ENCODE peak calls at places on chromosomes 5 and 9, in four cellular contexts. Q, L, N and G are unnamed samples.

GRCh38 chr5:181261320-181262085 is 560 bp upstream of the TRIM52 start:
- DNase-seq in Q (peak; percentile 73), L (peak; percentile 94), N (peak; percentile 74), G (peak; percentile 84)

GRCh38 chr9:71145179-71145578 is 23.8 kb upstream of the TRPM3 start:
- DNase-seq in Q (no peak), L (no peak), N (no peak), G (no peak)

GRCh38 chr9:70420267-70421019 is 6.0 kb upstream of the KLF9 start:
- DNase-seq in Q (peak; percentile 28), L (peak; percentile 79), N (peak; percentile 96), G (peak; percentile 80)

GRCh38 chr9:13810510-13810909 is 503.4 kb downstream of the NFIB start:
- DNase-seq in Q (no peak), L (no peak), N (no peak), G (no peak)

GRCh38 chr5:73213566-73213998 is 40.6 kb downstream of the TMEM174 start:
- DNase-seq in Q (no peak), L (peak; percentile 86), N (no peak), G (peak; percentile 38)

GRCh38 chr9:97703437-97704326 is 6.5 kb upstream of the XPA start:
- DNase-seq in Q (no peak), L (peak; percentile 86), N (no peak), G (no peak)

GRCh38 chr9:130128782-130129424 is 43.3 kb upstream of the NCS1 start:
- DNase-seq in Q (peak; percentile 50), L (peak; percentile 95), N (peak; percentile 42), G (no peak)

GRCh38 chr5:43646997-43647396 is 44.0 kb downstream of the NNT start:
- DNase-seq in Q (no peak), L (peak; percentile 44), N (no peak), G (no peak)

GRCh38 chr9:72390896-72391295 is 25.9 kb upstream of the ZFAND5 start:
- DNase-seq in Q (no peak), L (no peak), N (no peak), G (no peak)

GRCh38 chr9:38435526-38435925 is 11.3 kb upstream of the IGFBPL1 start:
- DNase-seq in Q (no peak), L (no peak), N (no peak), G (no peak)

GRCh38 chr5:58228896-58229295 is 231.0 kb downstream of the PLK2 start:
- DNase-seq in Q (no peak), L (no peak), N (no peak), G (no peak)

GRCh38 chr9:111393971-111394370 is 63.9 kb upstream of the OR2K2 start:
- DNase-seq in Q (no peak), L (no peak), N (no peak), G (no peak)

GRCh38 chr9:114981095-114981494 is 50.7 kb upstream of the TNFSF8 start:
- DNase-seq in Q (no peak), L (peak; percentile 30), N (no peak), G (no peak)

GRCh38 chr5:120139039-120139438 is 325.1 kb upstream of the PRR16 start:
- DNase-seq in Q (no peak), L (peak; percentile 69), N (no peak), G (no peak)

GRCh38 chr5:134541736-134542376 is 16.4 kb downstream of the JADE2 start:
- DNase-seq in Q (no peak), L (peak; percentile 86), N (peak; percentile 55), G (peak; percentile 82)

GRCh38 chr5:161847896-161848510 is at the start of gene GABRA1:
- DNase-seq in Q (no peak), L (no peak), N (no peak), G (peak; percentile 26)

GRCh38 chr9:5879419-5880181 is 11.1 kb upstream of the MLANA start:
- DNase-seq in Q (no peak), L (peak; percentile 82), N (no peak), G (no peak)

GRCh38 chr9:109114670-109115069 is 5.1 kb downstream of the TMEM245 start:
- DNase-seq in Q (no peak), L (no peak), N (no peak), G (no peak)

GRCh38 chr5:150590979-150591411 is 49.5 kb upstream of the SYNPO start:
- DNase-seq in Q (no peak), L (no peak), N (peak; percentile 62), G (peak; percentile 69)

GRCh38 chr5:123087173-123088030 is 1.6 kb upstream of the PRDM6 start:
- DNase-seq in Q (no peak), L (peak; percentile 73), N (no peak), G (peak; percentile 53)

GRCh38 chr5:179373961-179374505 is 28.8 kb upstream of the ADAMTS2 start:
- DNase-seq in Q (no peak), L (no peak), N (no peak), G (peak; percentile 32)

GRCh38 chr5:114467141-114467540 is 105.3 kb downstream of the KCNN2 start:
- DNase-seq in Q (no peak), L (no peak), N (no peak), G (no peak)

GRCh38 chr5:140734354-140734753 is 34.1 kb downstream of the ZMAT2 start:
- DNase-seq in Q (no peak), L (no peak), N (no peak), G (no peak)

GRCh38 chr9:1005043-1005667 is 28.7 kb downstream of the DMRT3 start:
- DNase-seq in Q (no peak), L (peak; percentile 80), N (no peak), G (peak; percentile 57)

GRCh38 chr9:131418143-131419028 is 24.5 kb downstream of the PRRC2B start:
- DNase-seq in Q (no peak), L (peak; percentile 64), N (peak; percentile 39), G (peak; percentile 63)

GRCh38 chr5:146564036-146564762 is 48.2 kb upstream of the GPR151 start:
- DNase-seq in Q (no peak), L (no peak), N (no peak), G (no peak)

GRCh38 chr9:91465420-91465819 is 41.8 kb upstream of the NFIL3 start:
- DNase-seq in Q (no peak), L (no peak), N (no peak), G (no peak)

GRCh38 chr5:154892370-154892771 is 33.9 kb downstream of the CNOT8 start:
- DNase-seq in Q (no peak), L (no peak), N (peak; percentile 24), G (no peak)
- H3K36me3 ChIP-seq in Q (peaks cover 43% of the 10 kb centered on the region), L (peaks cover 60% of the 10 kb centered on the region), N (peaks cover 98% of the 10 kb centered on the region), G (peaks cover 44% of the 10 kb centered on the region)

GRCh38 chr5:171388816-171389168 is 1.1 kb downstream of the NPM1 start:
- DNase-seq in Q (no peak), L (no peak), N (no peak), G (peak; percentile 25)

GRCh38 chr5:171387255-171387969 is at the start of gene NPM1:
- DNase-seq in Q (peak; percentile 96), L (peak; percentile 98), N (peak; percentile 96), G (peak; percentile 100)

GRCh38 chr5:171387970-171388815 is 544 bp downstream of the NPM1 start:
- DNase-seq in Q (peak; percentile 78), L (peak; percentile 90), N (peak; percentile 70), G (peak; percentile 82)

GRCh38 chr5:171386006-171386671 is 1.5 kb upstream of the NPM1 start:
- DNase-seq in Q (no peak), L (no peak), N (no peak), G (no peak)

DNA sequence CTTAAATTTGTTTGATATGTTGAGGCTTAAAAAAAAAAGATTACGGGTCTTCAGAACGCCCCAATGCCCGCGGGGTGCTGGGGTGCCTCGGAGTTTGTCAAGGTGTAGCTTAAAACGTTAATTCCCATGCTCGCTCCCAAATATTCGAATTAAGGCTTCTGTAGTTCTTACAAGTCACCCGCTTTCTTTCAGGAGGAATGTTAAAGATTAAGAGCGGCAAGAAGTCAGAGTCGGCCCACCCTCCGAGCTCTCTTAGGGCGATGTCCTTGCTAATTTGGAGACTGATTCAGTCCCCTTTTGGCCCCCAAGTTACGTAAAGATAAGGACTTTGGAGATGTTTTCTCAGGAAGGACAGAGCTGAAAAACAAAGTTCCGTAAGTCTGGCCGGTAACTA is 791 bp upstream of the NPM1 start:
- DNase-seq in Q (no peak), L (peak; percentile 76), N (no peak), G (peak; percentile 45)
- H3K4me3 ChIP-seq in Q (peak overlapping the region; percentile 95), L (peak overlapping the region; percentile 93), N (peak overlapping the region; percentile 97), G (peak overlapping the region; percentile 97)

GRCh38 chr5:172936441-172936840 is 22.8 kb upstream of the RPL26L1 start:
- DNase-seq in Q (no peak), L (no peak), N (no peak), G (no peak)
- H3K36me3 ChIP-seq in Q (peaks cover 13% of the 10 kb centered on the region), L (peaks cover 62% of the 10 kb centered on the region), N (peaks cover 36% of the 10 kb centered on the region), G (peaks cover 23% of the 10 kb centered on the region)

DNA sequence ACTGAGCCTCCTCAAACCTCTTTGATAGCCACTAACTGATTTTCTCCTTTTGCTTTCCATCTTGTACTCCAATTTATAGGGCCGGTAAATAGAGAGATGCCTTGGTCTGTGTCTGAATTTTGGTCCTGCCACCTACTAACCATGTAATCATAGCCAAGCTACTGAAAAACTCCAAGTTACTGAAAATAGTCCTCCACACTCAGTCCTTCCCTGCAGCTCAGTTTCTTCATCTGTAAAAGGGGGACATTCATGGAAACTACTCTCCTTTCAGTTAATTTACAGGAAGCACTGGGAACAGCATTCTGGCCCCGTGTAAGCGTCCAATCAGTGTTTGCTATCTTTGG is 30.0 kb upstream of the TGFBR1 start:
- DNase-seq in Q (no peak), L (no peak), N (no peak), G (no peak)
- H3K4me3 ChIP-seq in Q (no peak overlapping the region), L (no peak overlapping the region), N (no peak overlapping the region), G (no peak overlapping the region)

GRCh38 chr9:124238546-124239140 is 19.1 kb upstream of the NEK6 start:
- DNase-seq in Q (no peak), L (no peak), N (no peak), G (no peak)

GRCh38 chr9:124242331-124243194 is 15.2 kb upstream of the NEK6 start:
- DNase-seq in Q (no peak), L (no peak), N (no peak), G (peak; percentile 52)

GRCh38 chr9:124239249-124240073 is 18.3 kb upstream of the NEK6 start:
- DNase-seq in Q (no peak), L (no peak), N (no peak), G (no peak)
- H3K36me3 ChIP-seq in Q (no peaks in the 10 kb centered on the region), L (no peaks in the 10 kb centered on the region), N (no peaks in the 10 kb centered on the region), G (no peaks in the 10 kb centered on the region)

GRCh38 chr5:165360366-165361142 is 1855.1 kb downstream of the MAT2B start:
- DNase-seq in Q (no peak), L (no peak), N (no peak), G (no peak)

DNA sequence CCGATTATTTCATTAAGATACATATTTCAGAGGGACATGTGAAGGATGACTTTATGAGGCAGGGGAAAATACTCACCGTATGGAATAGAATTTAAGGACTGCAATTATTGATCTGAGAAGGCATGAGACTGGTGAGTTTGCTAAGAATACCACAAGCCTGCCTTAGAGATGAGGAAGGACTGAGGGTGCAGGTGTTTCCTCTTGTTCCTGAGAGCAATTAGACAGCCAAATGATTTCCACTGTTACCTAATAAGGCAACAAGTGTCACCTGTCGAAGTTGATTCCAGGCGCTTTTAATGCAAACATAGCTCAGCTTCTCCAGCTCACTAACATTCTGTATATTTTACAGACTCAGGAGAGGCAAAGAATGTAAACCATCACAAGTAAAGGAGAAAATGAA is 1855.7 kb downstream of the MAT2B start:
- DNase-seq in Q (no peak), L (no peak), N (no peak), G (no peak)
- H3K4me3 ChIP-seq in Q (no peak overlapping the region), L (no peak overlapping the region), N (no peak overlapping the region), G (no peak overlapping the region)